ENCODE peak calls at places on chromosome 20, in five cellular contexts. P, H, V, B and S are unnamed samples.

GRCh38 chr20:44187763-44188709 is 1.0 kb upstream of the JPH2 start:
- DNase-seq in P (no peak), H (no peak), V (no peak), B (no peak), S (no peak)

GRCh38 chr20:1427457-1428054 is 34.7 kb upstream of the FKBP1A start:
- DNase-seq in P (no peak), H (no peak), V (no peak), B (no peak), S (no peak)

GRCh38 chr20:53298900-53299299 is 294.7 kb downstream of the ZNF217 start:
- DNase-seq in P (no peak), H (no peak), V (no peak), B (no peak), S (no peak)

GRCh38 chr20:1122388-1123315 is 4.2 kb downstream of the PSMF1 start:
- DNase-seq in P (no peak), H (no peak), V (no peak), B (no peak), S (peak; percentile 75)

GRCh38 chr20:23879811-23880374 is 345 bp upstream of the CST5 start:
- DNase-seq in P (no peak), H (no peak), V (no peak), B (peak; percentile 38), S (no peak)

GRCh38 chr20:820328-820953 is 13.1 kb upstream of the FAM110A start:
- DNase-seq in P (no peak), H (no peak), V (no peak), B (no peak), S (no peak)

GRCh38 chr20:50478162-50479036 is 31.8 kb upstream of the PTPN1 start:
- DNase-seq in P (peak; percentile 13), H (peak; percentile 53), V (peak; percentile 88), B (peak; percentile 91), S (peak; percentile 81)

GRCh38 chr20:32651537-32651936 is 22.2 kb downstream of the C20orf203 start:
- DNase-seq in P (no peak), H (no peak), V (no peak), B (no peak), S (no peak)

GRCh38 chr20:20814685-20815084 is 102.2 kb upstream of the RALGAPA2 start:
- DNase-seq in P (no peak), H (no peak), V (no peak), B (peak; percentile 31), S (no peak)

GRCh38 chr20:5687884-5688283 is 62.3 kb upstream of the SHLD1 start:
- DNase-seq in P (no peak), H (no peak), V (no peak), B (no peak), S (no peak)

GRCh38 chr20:34495307-34495706 is 20.9 kb upstream of the DYNLRB1 start:
- DNase-seq in P (no peak), H (no peak), V (no peak), B (no peak), S (no peak)

GRCh38 chr20:62898970-62899632 is 27.2 kb downstream of the DIDO1 start:
- DNase-seq in P (no peak), H (no peak), V (no peak), B (no peak), S (no peak)

GRCh38 chr20:34709044-34709835 is 5.1 kb downstream of the TP53INP2 start:
- DNase-seq in P (peak; percentile 90), H (peak; percentile 92), V (peak; percentile 94), B (peak; percentile 95), S (peak; percentile 92)

GRCh38 chr20:11891827-11892521 is 25.7 kb upstream of the BTBD3 start:
- DNase-seq in P (peak; percentile 37), H (no peak), V (peak; percentile 56), B (peak; percentile 84), S (peak; percentile 83)

GRCh38 chr20:22962567-22963439 is 72.3 kb upstream of the SSTR4 start:
- DNase-seq in P (no peak), H (no peak), V (no peak), B (peak; percentile 42), S (no peak)

GRCh38 chr20:58719971-58720371 is 27.4 kb downstream of the NPEPL1 start:
- DNase-seq in P (no peak), H (no peak), V (peak; percentile 33), B (no peak), S (peak; percentile 13)

GRCh38 chr20:49890651-49891361 is 24.5 kb downstream of the SPATA2 start:
- DNase-seq in P (no peak), H (no peak), V (no peak), B (no peak), S (no peak)

GRCh38 chr20:50208085-50208491 is 17.5 kb downstream of the CEBPB start:
- DNase-seq in P (no peak), H (no peak), V (no peak), B (no peak), S (no peak)